ENCODE peak calls at places on chromosomes 4 and X, in five cellular contexts. C is AG09309, L is transverse colon, D is right lobe of liver, V is cardiac muscle cell. U is an unnamed sample.
A peak's percentile ranks its signal among the peaks of the same experiment; 100 is the strongest.

GRCh38 chrX:13432776-13433605 is 113.1 kb upstream of the ATXN3L start:
- DNase-seq in V (peak; percentile 38), D (no peak), C (no peak), L (no peak), U (no peak)

GRCh38 chrX:135213200-135213844 is 38.5 kb upstream of the ETDA start:
- DNase-seq in C (no peak), L (no peak), D (no peak), V (no peak), U (no peak)

GRCh38 chr4:87865288-87865687 is 32.5 kb downstream of the MEPE start:
- DNase-seq in L (no peak), D (no peak), C (no peak), V (no peak), U (no peak)

GRCh38 chr4:17814140-17814539 is 3.4 kb downstream of the NCAPG start:
- DNase-seq in C (no peak), D (no peak), L (no peak), V (peak; percentile 69), U (no peak)

GRCh38 chrX:108297290-108297689 is 140.9 kb downstream of the COL4A6 start:
- DNase-seq in L (no peak), C (no peak), V (no peak), D (no peak), U (no peak)

GRCh38 chrX:136572030-136572429 is 40.0 kb downstream of the VGLL1 start:
- DNase-seq in L (no peak), C (no peak), D (no peak), V (no peak), U (no peak)

GRCh38 chr4:3041192-3042142 is 32.9 kb downstream of the HTT-AS start:
- DNase-seq in C (no peak), V (peak; percentile 11), D (peak; percentile 81), L (peak; percentile 58), U (peak; percentile 66)

GRCh38 chr4:151228196-151229119 is 48.5 kb upstream of the PRSS48 start:
- DNase-seq in L (no peak), D (no peak), V (peak; percentile 78), C (no peak), U (no peak)

GRCh38 chr4:123530357-123530756 is 133.8 kb downstream of the SPRY1 start:
- DNase-seq in D (no peak), V (no peak), L (no peak), C (no peak), U (no peak)

GRCh38 chr4:86247906-86248305 is 111.9 kb downstream of the MAPK10 start:
- DNase-seq in C (no peak), D (no peak), V (no peak), L (no peak), U (no peak)

GRCh38 chr4:118797558-118798142 is 38.3 kb downstream of the SEC24D start:
- DNase-seq in D (no peak), V (peak; percentile 70), C (no peak), L (no peak), U (no peak)

GRCh38 chrX:153944140-153944799 is at the start of gene RENBP:
- DNase-seq in L (peak; percentile 61), V (no peak), C (no peak), D (no peak), U (peak; percentile 89)

GRCh38 chr4:130393246-130394041 is 1297.5 kb downstream of the C4orf33 start:
- DNase-seq in L (no peak), C (no peak), V (peak; percentile 74), D (no peak), U (no peak)

GRCh38 chr4:117327491-117327890 is 242.1 kb upstream of the TRAM1L1 start:
- DNase-seq in L (no peak), C (no peak), D (no peak), V (no peak), U (no peak)

GRCh38 chr4:108425988-108426387 is 194.4 kb upstream of the RPL34 start:
- DNase-seq in V (peak; percentile 20), L (no peak), D (no peak), C (peak; percentile 40), U (no peak)

GRCh38 chr4:8506006-8506372 is 65.4 kb downstream of the TRMT44 start:
- DNase-seq in V (no peak), L (no peak), C (no peak), D (no peak), U (no peak)

GRCh38 chrX:149712831-149713230 is 971 bp downstream of the MAGEA11 start:
- DNase-seq in V (no peak), C (no peak), D (no peak), L (no peak), U (no peak)

GRCh38 chr4:86670739-86671138 is 76.6 kb downstream of the PTPN13 start:
- DNase-seq in L (no peak), C (peak; percentile 33), V (peak; percentile 77), D (no peak), U (no peak)

GRCh38 chrX:49291615-49292337 is 11.7 kb upstream of the GAGE10 start:
- DNase-seq in D (peak; percentile 61), V (peak; percentile 70), C (no peak), L (peak; percentile 66), U (peak; percentile 64)

GRCh38 chr4:99868126-99868596 is 26.1 kb downstream of the LAMTOR3 start:
- DNase-seq in L (no peak), V (peak; percentile 14), C (peak; percentile 49), D (no peak), U (peak; percentile 4)

GRCh38 chr4:81512371-81512770 is 40.7 kb upstream of the RASGEF1B start:
- DNase-seq in D (no peak), V (no peak), C (no peak), L (no peak), U (no peak)

GRCh38 chr4:118746251-118746919 is 61.2 kb downstream of the METTL14 start:
- DNase-seq in C (no peak), L (no peak), D (no peak), V (peak; percentile 46), U (no peak)

GRCh38 chr4:79934660-79935059 is 138.4 kb downstream of the ANTXR2 start:
- DNase-seq in V (no peak), L (no peak), D (no peak), C (no peak), U (no peak)

GRCh38 chrX:154477891-154478477 is 1.1 kb downstream of the LAGE3 start:
- DNase-seq in L (no peak), V (no peak), D (no peak), C (no peak), U (peak; percentile 58)

GRCh38 chrX:6383488-6383887 is 151.4 kb downstream of the VCX3A start:
- DNase-seq in V (no peak), D (no peak), L (no peak), C (no peak), U (no peak)

GRCh38 chr4:87213425-87213824 is 7.0 kb downstream of the KLHL8 start:
- DNase-seq in D (no peak), C (no peak), L (no peak), V (peak; percentile 70), U (peak; percentile 5)

GRCh38 chr4:112296949-112297483 is at the start of gene ALPK1:
- DNase-seq in V (peak; percentile 95), D (no peak), L (no peak), C (peak; percentile 81), U (no peak)

GRCh38 chrX:100695302-100695701 is 36.6 kb downstream of the SYTL4 start:
- DNase-seq in V (no peak), D (no peak), L (no peak), C (no peak), U (no peak)

GRCh38 chr4:186192068-186192751 is 843 bp downstream of the CYP4V2 start:
- DNase-seq in L (peak; percentile 57), V (peak; percentile 55), C (no peak), D (peak; percentile 61), U (peak; percentile 75)

GRCh38 chr4:7427326-7428260 is 7.1 kb downstream of the PSAPL1 start:
- DNase-seq in V (no peak), C (no peak), L (peak; percentile 3), D (peak; percentile 40), U (peak; percentile 53)

GRCh38 chrX:50813843-50814661 is at the start of gene SHROOM4:
- DNase-seq in D (peak; percentile 57), V (peak; percentile 73), C (no peak), L (peak; percentile 46), U (peak; percentile 79)
- H3K4me3 ChIP-seq in D (peak within 1 kb of the TSS; percentile 30), V (peak within 1 kb of the TSS; percentile 32), C (peak within 1 kb of the TSS; percentile 65), L (peak within 1 kb of the TSS; percentile 46), U (peak within 1 kb of the TSS; percentile 75)

GRCh38 chr4:184807797-184808718 is 17.7 kb downstream of the ACSL1 start:
- DNase-seq in C (no peak), L (no peak), D (no peak), V (peak; percentile 52), U (peak; percentile 82)
- H3K4me3 ChIP-seq in C (no peak overlapping the region), L (no peak overlapping the region), D (no peak overlapping the region), V (no peak overlapping the region), U (no peak overlapping the region)

GRCh38 chrX:54639018-54639345 is 109.0 kb downstream of the GNL3L start:
- DNase-seq in L (no peak), D (no peak), V (no peak), C (no peak), U (no peak)
- H3K4me3 ChIP-seq in L (peak overlapping the region; percentile 25), D (peak overlapping the region; percentile 22), V (peak overlapping the region; percentile 35), C (peak overlapping the region; percentile 40), U (peak overlapping the region; percentile 5)

GRCh38 chr4:48267574-48267973 is 2.1 kb downstream of the TEC start:
- DNase-seq in L (no peak), V (no peak), C (no peak), D (no peak), U (no peak)
- H3K4me3 ChIP-seq in L (no peak overlapping the region), V (no peak overlapping the region), C (no peak overlapping the region), D (no peak overlapping the region), U (no peak overlapping the region)

U was measured in H7.